ENCODE peak calls at places on chromosomes 12 and 14, in five cellular contexts. U is endothelial cell, W is AG09319, S is glutamatergic neuron, G is WTC11. O is an unnamed sample.

GRCh38 chr12:96850676-96851075 is 56.4 kb upstream of the NEDD1 start:
- DNase-seq in U (no peak), W (no peak), S (no peak), G (no peak), O (no peak)

GRCh38 chr12:79098530-79098929 is 234.0 kb downstream of the SYT1 start:
- DNase-seq in U (no peak), W (no peak), S (no peak), G (no peak), O (no peak)

GRCh38 chr14:71855399-71856036 is 76.7 kb upstream of the RGS6 start:
- DNase-seq in U (peak), W (peak), S (peak), G (peak), O (peak)

GRCh38 chr14:50666772-50667490 is 1.2 kb downstream of the SAV1 start:
- DNase-seq in U (peak), W (peak), S (no peak), G (no peak), O (no peak)

GRCh38 chr12:106288510-106289195 is 13.9 kb upstream of the TCP11L2 start:
- DNase-seq in U (no peak), W (peak), S (no peak), G (no peak), O (no peak)

GRCh38 chr14:21072102-21072501 is 2.0 kb downstream of the ARHGEF40 start:
- DNase-seq in U (no peak), W (peak), S (no peak), G (no peak), O (peak)

GRCh38 chr12:58564721-58565120 is 355.6 kb downstream of the LRIG3 start:
- DNase-seq in U (no peak), W (no peak), S (no peak), G (no peak), O (no peak)

GRCh38 chr12:131775904-131776889 is 52.0 kb upstream of the MMP17 start:
- DNase-seq in U (no peak), W (no peak), S (no peak), G (no peak), O (peak)

GRCh38 chr14:37034410-37035285 is 137.8 kb downstream of the SLC25A21 start:
- DNase-seq in U (no peak), W (peak), S (no peak), G (no peak), O (no peak)

GRCh38 chr12:92759634-92760268 is 57.0 kb downstream of the PLEKHG7 start:
- DNase-seq in U (no peak), W (no peak), S (no peak), G (no peak), O (no peak)

GRCh38 chr12:120439646-120440247 is 1.8 kb downstream of the COX6A1 start:
- DNase-seq in U (peak), W (no peak), S (peak), G (peak), O (peak)

GRCh38 chr12:131933387-131933786 is 4.3 kb downstream of the PUS1 start:
- DNase-seq in U (no peak), W (no peak), S (no peak), G (no peak), O (no peak)

GRCh38 chr14:102823546-102823945 is 46.3 kb downstream of the TRAF3 start:
- DNase-seq in U (no peak), W (no peak), S (no peak), G (no peak), O (no peak)

GRCh38 chr14:57066887-57067513 is 201.7 kb downstream of the EXOC5 start:
- DNase-seq in U (peak), W (no peak), S (peak), G (peak), O (peak)

GRCh38 chr12:75783093-75783877 is 248.3 kb downstream of the PHLDA1 start:
- DNase-seq in U (no peak), W (no peak), S (no peak), G (no peak), O (no peak)

GRCh38 chr14:101581806-101582205 is 20.5 kb downstream of the DIO3 start:
- DNase-seq in U (no peak), W (no peak), S (no peak), G (no peak), O (no peak)

GRCh38 chr14:95227279-95227860 is 70.0 kb upstream of the DICER1 start:
- DNase-seq in U (no peak), W (no peak), S (no peak), G (no peak), O (no peak)

GRCh38 chr12:101018540-101018939 is 191.5 kb downstream of the SLC5A8 start:
- DNase-seq in U (no peak), W (peak), S (no peak), G (no peak), O (no peak)

GRCh38 chr12:120247621-120248030 is 17.9 kb downstream of the PXN start:
- DNase-seq in U (no peak), W (no peak), S (no peak), G (no peak), O (no peak)

GRCh38 chr14:76203086-76204001 is 51.6 kb downstream of the GPATCH2L start:
- DNase-seq in U (no peak), W (peak), S (no peak), G (no peak), O (peak)

GRCh38 chr14:32588448-32589320 is 259.6 kb downstream of the AKAP6 start:
- DNase-seq in U (peak), W (no peak), S (no peak), G (peak), O (peak)

GRCh38 chr14:64763801-64764511 is 59.7 kb downstream of the PLEKHG3 start:
- DNase-seq in U (no peak), W (no peak), S (peak), G (no peak), O (no peak)

GRCh38 chr14:84375235-84375634 is 1154.7 kb upstream of the FLRT2 start:
- DNase-seq in U (no peak), W (no peak), S (no peak), G (no peak), O (no peak)

GRCh38 chr14:51823706-51824105 is 36.7 kb upstream of the GNG2 start:
- DNase-seq in U (no peak), W (no peak), S (no peak), G (no peak), O (no peak)
- TF ChIP-seq CTCF in U (no peak), W (no peak), S (no peak), G (no peak), O (no peak)

DNA sequence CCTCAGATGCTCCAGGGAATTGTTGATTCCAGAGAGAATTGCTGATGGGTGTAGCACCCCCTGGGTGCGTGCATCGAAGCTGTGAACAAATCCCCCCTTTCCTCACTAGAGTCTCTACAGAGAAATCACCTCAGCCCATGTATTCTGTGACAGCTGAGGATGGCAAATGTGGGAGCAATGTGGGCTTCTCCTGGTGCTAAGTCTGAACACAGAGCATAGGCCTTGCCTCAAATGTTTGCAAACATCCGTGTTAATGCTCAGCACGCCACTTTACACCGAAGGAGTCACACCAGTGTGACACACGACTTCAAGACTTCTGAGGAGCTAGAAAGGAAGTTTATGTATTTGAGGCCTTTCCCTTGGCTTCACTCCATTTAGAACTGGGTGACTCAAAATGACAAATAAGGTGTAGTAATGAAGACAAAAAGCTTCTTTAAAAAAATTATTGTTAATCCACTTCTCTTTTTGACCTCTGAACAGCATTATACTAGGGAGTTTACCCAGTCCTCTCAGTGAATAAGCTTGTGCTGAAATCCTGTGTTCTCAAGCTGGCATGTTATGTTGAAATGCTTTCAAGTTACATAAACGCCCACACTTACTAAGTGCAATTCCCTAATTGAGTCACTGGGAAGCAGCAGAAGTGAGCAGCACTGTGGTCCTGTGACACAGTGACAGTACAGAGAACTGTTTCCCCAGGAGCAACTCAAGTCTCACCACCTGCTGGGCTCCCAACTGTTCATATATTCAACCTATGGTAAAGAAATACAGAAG is 92.9 kb downstream of the FAR2 start:
- DNase-seq in U (no peak), W (peak), S (no peak), G (no peak), O (peak)
- TF ChIP-seq CTCF in U (no peak), W (peak), S (no peak), G (no peak), O (no peak)

DNA sequence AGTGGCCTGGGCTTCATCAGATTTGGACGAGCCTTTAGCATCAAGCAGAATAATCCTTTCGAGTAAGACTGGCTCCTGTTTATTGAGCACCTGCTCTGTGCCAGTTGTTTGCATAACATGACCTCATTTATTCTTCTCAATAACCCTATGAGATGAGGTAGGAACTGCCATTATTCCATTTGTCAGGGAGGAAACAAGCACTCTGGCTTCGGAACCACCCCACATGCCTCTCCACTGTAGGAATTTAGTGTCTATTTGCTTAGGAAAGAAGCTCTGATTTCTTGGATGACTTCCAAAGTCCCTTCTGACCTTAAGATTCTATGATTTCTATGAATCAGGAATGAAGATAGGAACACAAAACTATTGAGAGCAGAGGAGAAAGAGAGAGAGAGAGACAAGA is 11.0 kb downstream of the SAMD4A start:
- DNase-seq in U (no peak), W (no peak), S (no peak), G (no peak), O (no peak)
- TF ChIP-seq CTCF in U (no peak), W (no peak), S (no peak), G (no peak), O (no peak)

DNA sequence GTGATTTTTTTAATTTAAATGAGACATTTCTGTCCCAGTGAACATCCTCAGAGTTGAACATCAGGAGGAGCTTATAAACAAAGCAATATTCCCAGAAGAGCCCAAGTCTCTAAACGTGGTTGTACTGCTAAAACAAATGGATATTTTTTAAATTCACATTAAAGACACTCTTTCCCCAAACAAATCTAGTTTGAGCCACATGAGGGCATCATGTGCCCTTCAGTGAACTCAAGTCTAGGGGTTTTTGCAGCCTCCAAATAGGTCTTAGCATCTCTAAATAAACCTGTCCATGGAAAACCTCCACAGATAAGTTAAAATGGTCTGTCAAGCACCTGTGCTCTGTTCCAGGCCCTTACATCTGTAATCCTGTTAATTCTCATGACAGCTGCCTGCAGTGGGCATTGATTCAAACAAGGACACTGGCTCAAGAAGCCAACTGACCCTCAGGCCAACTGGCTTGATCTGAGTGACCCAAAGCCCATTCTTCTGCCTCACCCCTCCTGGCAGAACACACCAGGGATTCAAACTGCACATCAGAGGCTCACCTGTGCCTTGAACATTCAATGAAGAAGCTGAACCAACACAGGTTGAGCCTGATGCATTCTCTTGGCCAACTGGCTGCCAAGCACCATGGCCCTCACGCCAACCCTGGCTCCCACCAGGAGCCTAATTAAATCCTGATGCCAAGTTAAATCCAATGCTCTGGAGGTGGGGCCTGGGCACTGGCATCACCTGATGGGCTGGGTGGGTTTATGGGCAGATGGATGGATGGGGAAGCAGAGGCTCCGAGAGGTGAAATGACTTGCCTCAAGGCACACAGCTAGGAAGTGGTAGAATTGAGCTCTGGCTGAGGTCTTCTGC is 8.6 kb downstream of the ISCU start:
- DNase-seq in U (no peak), W (peak), S (no peak), G (no peak), O (no peak)
- TF ChIP-seq CTCF in U (no peak), W (peak), S (no peak), G (no peak), O (no peak)

DNA sequence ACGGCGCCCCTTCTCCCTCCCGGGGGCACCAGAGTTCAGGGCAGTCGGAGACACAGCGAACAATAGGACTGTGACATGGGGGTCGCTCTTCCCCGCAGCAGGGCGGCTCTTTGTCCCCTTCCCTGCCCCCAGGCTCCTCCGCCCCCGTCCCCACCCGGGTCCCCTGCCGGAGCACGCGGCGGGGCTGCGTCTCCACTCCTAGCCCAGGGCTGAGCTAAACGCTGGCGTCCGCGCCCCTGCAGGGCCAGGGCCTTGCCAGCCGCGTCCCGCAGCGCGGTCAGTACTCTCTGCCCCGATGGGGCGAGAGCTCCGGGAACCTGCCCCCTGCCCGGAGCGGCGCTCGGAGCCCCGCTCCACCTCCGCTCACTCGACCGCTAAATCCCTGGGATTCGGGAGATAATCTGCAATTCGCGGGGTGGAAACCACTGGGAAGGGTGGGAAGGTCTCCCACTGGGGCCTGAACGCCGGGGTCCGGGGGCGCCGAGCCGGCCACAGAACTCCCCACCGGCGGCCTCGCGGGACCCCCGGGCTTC is 825 bp upstream of the CCDC85C start:
- DNase-seq in U (peak), W (no peak), S (peak), G (peak), O (no peak)
- TF ChIP-seq CTCF in U (no peak), W (no peak), S (no peak), G (no peak), O (no peak)

DNA sequence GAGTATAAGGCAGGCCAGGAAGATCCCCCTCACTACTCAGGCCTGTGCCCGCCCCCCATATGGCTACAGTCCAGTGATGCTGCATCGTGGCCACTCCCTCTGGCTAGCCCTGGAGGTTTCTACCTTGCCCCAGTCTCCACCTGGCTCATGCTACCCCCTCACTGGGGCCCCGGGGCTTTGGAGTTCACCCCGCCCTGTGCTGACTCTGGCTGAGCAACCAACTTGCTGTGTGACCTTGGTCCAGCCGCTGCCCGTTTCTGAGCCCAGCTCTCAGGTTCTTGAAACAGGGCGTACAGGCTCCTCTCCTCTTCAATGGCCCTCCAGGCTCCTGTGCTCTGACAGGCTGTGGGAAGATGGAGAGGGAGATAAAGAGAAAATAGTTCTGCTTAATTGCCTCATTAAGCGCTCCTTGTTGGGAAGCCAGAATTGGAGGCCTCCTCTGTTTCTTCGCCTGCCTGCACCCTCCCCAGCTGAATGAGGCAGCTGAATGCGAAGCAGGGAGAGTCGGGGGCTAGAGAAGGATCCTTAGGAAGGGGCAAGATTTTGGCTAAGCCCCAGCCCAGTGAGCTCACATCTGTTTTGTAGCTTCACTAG is 138.2 kb upstream of the NCOR2 start:
- DNase-seq in U (no peak), W (no peak), S (no peak), G (no peak), O (no peak)
- TF ChIP-seq CTCF in U (no peak), W (no peak), S (no peak), G (no peak), O (no peak)

GRCh38 chr14:78790262-78790661 is 620.1 kb downstream of the NRXN3 start:
- DNase-seq in U (peak), W (no peak), S (no peak), G (no peak), O (no peak)
- TF ChIP-seq CTCF in U (peak), W (no peak), S (peak), G (no peak), O (no peak)

DNA sequence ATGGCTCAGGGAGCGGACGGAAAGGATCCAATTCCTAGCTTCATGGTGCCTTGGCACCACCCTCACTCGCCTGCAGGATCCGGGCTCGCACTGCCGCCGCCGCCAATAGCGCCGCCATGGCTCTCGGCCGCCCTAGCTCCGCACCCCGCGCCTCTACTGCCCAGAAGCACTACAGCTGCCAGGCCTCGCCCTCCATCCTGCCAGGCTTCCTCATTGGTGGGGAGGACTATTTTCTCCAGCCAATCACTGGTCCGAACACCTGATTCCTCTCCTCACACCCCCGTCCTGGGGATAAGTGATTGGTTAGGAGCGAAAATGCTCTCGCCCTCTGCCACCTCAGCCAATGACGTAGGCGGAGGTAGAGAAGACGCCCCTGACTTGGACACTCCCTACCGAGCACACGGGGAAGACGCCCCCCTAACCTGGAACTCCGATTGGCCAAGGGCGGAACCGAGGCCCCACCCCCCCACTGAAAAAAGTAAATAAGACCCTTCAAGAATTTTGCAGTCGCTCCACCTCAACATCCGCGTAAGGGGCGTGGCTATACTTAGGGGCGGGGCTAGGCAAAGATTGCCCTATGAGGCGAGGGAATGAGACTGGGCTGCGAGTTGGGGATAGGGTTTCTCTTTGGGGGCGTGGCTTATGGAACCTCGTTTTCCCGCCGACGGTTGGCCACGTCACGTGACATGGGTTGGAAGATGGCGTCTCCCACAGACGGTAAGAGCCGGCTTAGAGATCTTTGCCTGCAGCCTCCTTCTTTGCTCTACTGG is at the start of the genes ALDH6A1 and LIN52:
- DNase-seq in U (peak), W (peak), S (peak), G (peak), O (peak)
- TF ChIP-seq CTCF in U (no peak), W (no peak), S (no peak), G (no peak), O (peak)

GRCh38 chr12:2051700-2052625 is 824 bp upstream of the CACNA1C start:
- DNase-seq in U (peak), W (no peak), S (peak), G (no peak), O (no peak)
- TF ChIP-seq CTCF in U (no peak), W (peak), S (no peak), G (no peak), O (no peak)